ENCODE peak calls at places on chromosomes 7 and 10, in eight cellular contexts. C is ovary, L is lower lobe of right lung, S is thoracic aorta, N is right lobe of liver, K is suprapubic skin, B is MM.1S, H is body of pancreas. F is an unnamed sample.

GRCh38 chr7:97798036-97799019 is 66.4 kb downstream of the TAC1 start:
- DNase-seq in S (no peak), L (no peak), H (no peak), K (no peak), C (no peak), N (no peak), B (no peak), F (no peak)

GRCh38 chr7:98286093-98286525 is 4.6 kb downstream of the BRI3 start:
- DNase-seq in B (no peak), N (peak; percentile 77), C (peak; percentile 75), S (peak; percentile 40), K (peak; percentile 89), H (peak; percentile 73), L (peak; percentile 80), F (peak; percentile 84)

GRCh38 chr7:29565634-29565981 is 2.0 kb downstream of the PRR15 start:
- DNase-seq in C (no peak), B (no peak), S (no peak), L (no peak), H (no peak), K (no peak), N (no peak), F (no peak)

GRCh38 chr7:154789404-154789803 is 213.5 kb downstream of the PAXIP1 start:
- DNase-seq in L (no peak), N (no peak), K (no peak), H (no peak), S (no peak), B (no peak), C (no peak), F (no peak)

GRCh38 chr10:62019685-62020361 is 118.3 kb downstream of the ARID5B start:
- DNase-seq in C (no peak), B (no peak), H (no peak), K (no peak), N (no peak), S (no peak), L (no peak), F (no peak)

GRCh38 chr7:26143298-26144044 is 8.5 kb upstream of the NFE2L3 start:
- DNase-seq in L (no peak), N (no peak), K (peak; percentile 31), H (no peak), C (no peak), B (no peak), S (no peak), F (no peak)

GRCh38 chr10:8456386-8456785 is 401.9 kb downstream of the GATA3 start:
- DNase-seq in C (no peak), B (no peak), N (no peak), H (no peak), L (no peak), K (no peak), S (no peak), F (no peak)

GRCh38 chr10:34163075-34163905 is 651.8 kb downstream of the PARD3 start:
- DNase-seq in L (no peak), H (no peak), K (no peak), C (no peak), B (no peak), S (no peak), N (no peak), F (no peak)

GRCh38 chr7:636396-636795 is 90.1 kb upstream of the DNAAF5 start:
- DNase-seq in H (peak; percentile 52), C (no peak), S (no peak), L (no peak), K (no peak), B (no peak), N (peak; percentile 54), F (no peak)

GRCh38 chr7:152543801-152544200 is 108.0 kb upstream of the KMT2C start:
- DNase-seq in L (no peak), B (no peak), H (no peak), S (no peak), N (no peak), K (no peak), C (no peak), F (no peak)

GRCh38 chr7:128205068-128205467 is 36.0 kb upstream of the LEP start:
- DNase-seq in B (no peak), H (no peak), K (peak; percentile 28), N (no peak), L (no peak), C (no peak), S (no peak), F (no peak)

GRCh38 chr7:22433710-22434460 is 66.1 kb downstream of the STEAP1B start:
- DNase-seq in L (no peak), N (no peak), S (no peak), H (no peak), K (no peak), B (no peak), C (peak; percentile 22), F (no peak)

GRCh38 chr7:149882264-149883048 is 8.7 kb downstream of the ATP6V0E2 start:
- DNase-seq in C (peak; percentile 33), K (no peak), S (no peak), N (no peak), H (no peak), B (no peak), L (no peak), F (peak; percentile 77)

GRCh38 chr10:33237736-33238624 is 96.5 kb downstream of the NRP1 start:
- DNase-seq in C (no peak), S (no peak), L (no peak), H (no peak), B (no peak), K (no peak), N (no peak), F (no peak)

GRCh38 chr7:124480074-124480820 is 285.3 kb downstream of the GPR37 start:
- DNase-seq in C (no peak), B (no peak), H (no peak), N (no peak), K (no peak), S (no peak), L (no peak), F (no peak)

GRCh38 chr7:155852426-155853301 is 40.4 kb upstream of the SHH start:
- DNase-seq in N (no peak), B (no peak), H (no peak), L (no peak), C (no peak), K (peak; percentile 70), S (no peak), F (peak; percentile 28)

GRCh38 chr10:59877191-59877671 is 29.1 kb downstream of the CCDC6 start:
- DNase-seq in K (no peak), N (no peak), S (no peak), H (no peak), L (no peak), B (no peak), C (no peak), F (no peak)
- H3K4me1 ChIP-seq in K (peaks cover 55% of the 10 kb centered on the region), N (peaks cover 11% of the 10 kb centered on the region), S (peaks cover 71% of the 10 kb centered on the region), H (peaks cover 73% of the 10 kb centered on the region), L (peaks cover 49% of the 10 kb centered on the region), B (no peaks in the 10 kb centered on the region), C (peaks cover 13% of the 10 kb centered on the region), F (peaks cover 85% of the 10 kb centered on the region)

GRCh38 chr7:157615101-157615817 is 278.5 kb downstream of the DNAJB6 start:
- DNase-seq in S (no peak), H (no peak), K (no peak), L (no peak), C (peak; percentile 77), B (no peak), N (no peak), F (peak; percentile 66)

GRCh38 chr7:157612664-157613561 is 276.1 kb downstream of the DNAJB6 start:
- DNase-seq in K (no peak), C (peak; percentile 27), N (no peak), L (no peak), S (no peak), B (no peak), H (no peak), F (peak; percentile 66)

GRCh38 chr7:157613575-157614322 is 276.9 kb downstream of the DNAJB6 start:
- DNase-seq in H (no peak), N (no peak), K (no peak), B (no peak), C (no peak), S (no peak), L (no peak), F (peak; percentile 61)

GRCh38 chr7:157615852-157616251 is 279.0 kb downstream of the DNAJB6 start:
- DNase-seq in C (no peak), L (no peak), B (no peak), S (no peak), H (no peak), N (no peak), K (no peak), F (peak; percentile 40)

DNA sequence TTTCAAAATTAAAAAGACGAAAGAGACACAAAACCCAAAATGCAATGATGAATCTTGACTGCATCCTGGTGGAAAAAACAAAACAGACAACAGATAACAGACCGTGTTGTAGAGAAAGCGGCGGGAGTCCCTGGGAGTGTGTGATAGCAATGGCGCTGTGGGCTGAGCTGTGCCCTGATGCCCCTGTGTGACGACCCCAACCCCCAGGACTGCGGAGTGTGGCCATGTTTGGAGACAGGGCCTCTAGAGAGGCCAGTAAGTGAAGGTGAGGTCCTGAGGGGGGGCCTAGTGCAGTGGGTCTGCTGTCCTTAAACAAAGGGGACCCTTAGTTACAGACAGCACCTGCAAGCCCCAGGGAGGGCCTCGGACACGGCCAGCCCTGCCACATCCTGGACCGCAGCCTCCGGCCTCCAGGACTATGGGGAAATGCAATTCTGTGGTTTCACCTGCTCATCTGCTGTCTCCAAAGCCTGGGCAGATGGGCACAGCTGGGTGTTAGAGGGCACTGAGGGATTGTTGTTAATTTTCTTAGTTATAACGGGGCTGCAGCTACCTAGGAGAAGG is 277.7 kb downstream of the DNAJB6 start:
- DNase-seq in N (no peak), C (no peak), K (no peak), S (no peak), B (no peak), H (no peak), L (no peak), F (peak; percentile 56)
- H3K9me3 ChIP-seq in N (no peaks in the 10 kb centered on the region), C (no peaks in the 10 kb centered on the region), K (no peaks in the 10 kb centered on the region), S (no peaks in the 10 kb centered on the region), B (no peaks in the 10 kb centered on the region), H (no peaks in the 10 kb centered on the region), L (no peaks in the 10 kb centered on the region), F (no peaks in the 10 kb centered on the region)

DNA sequence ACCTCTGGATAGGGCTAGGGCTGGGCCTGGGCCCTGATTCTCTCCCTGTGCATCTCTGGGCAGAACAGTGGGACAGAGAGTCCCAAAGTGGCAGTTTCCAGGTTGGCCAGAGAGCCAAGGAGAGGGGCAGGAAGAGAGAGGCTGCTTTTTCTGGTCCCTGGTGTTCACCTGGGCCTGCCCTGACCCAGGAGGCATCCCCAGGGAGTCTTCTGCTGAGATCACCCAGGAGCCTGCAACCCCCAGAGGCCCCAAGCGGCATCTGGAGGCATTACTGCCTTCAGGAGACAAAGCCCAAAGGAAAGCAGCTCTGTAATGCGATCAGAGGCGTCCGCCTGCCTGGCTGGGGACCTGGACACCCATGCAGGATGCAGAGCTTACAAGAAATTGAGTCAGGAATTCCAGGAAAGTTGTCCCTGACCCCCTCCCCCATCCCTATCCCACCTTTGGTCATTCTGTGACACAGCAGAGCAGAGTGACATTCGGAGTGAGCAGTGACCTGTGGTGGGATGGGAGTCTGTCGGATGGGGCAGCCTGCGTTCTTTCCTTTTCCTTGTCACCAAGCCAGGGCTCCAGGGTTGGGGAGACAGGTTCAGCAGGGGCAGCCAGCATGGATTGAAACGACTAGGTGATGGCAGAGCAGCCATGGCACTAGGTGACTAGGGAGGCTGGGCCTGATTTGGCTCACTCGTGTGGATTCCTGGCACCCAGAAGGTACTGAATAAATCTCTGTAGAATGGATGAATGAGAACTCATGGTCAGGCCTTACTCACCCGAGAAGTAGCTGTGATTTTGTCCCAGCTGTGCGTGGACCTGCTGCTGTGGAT is 10.4 kb downstream of the UNC5B start:
- DNase-seq in H (no peak), L (no peak), K (peak; percentile 64), B (no peak), N (no peak), S (no peak), C (no peak), F (peak; percentile 48)
- TF ChIP-seq CTCF in H (no peak), L (no peak), K (no peak), B (no peak), N (no peak), S (no peak), C (no peak), F (no peak)

GRCh38 chr10:93995182-93995581 is 1.5 kb downstream of the PLCE1 start:
- DNase-seq in L (no peak), K (no peak), B (no peak), S (no peak), N (no peak), C (no peak), H (no peak), F (no peak)
- H3K4me1 ChIP-seq in L (peaks cover 19% of the 10 kb centered on the region), K (peaks cover 37% of the 10 kb centered on the region), B (peaks cover 3% of the 10 kb centered on the region), S (peaks cover 55% of the 10 kb centered on the region), N (no peaks in the 10 kb centered on the region), C (peaks cover 11% of the 10 kb centered on the region), H (peaks cover 38% of the 10 kb centered on the region), F (peaks cover 60% of the 10 kb centered on the region)